ENCODE peak calls at places on chromosome 22, in four cellular contexts. P, K, I and G are unnamed samples.
A peak's percentile ranks its signal among the peaks of the same experiment; 100 is the strongest.

GRCh38 chr22:46410291-46410808 is 74.8 kb downstream of the TRMU start:
- DNase-seq in P (no peak), I (no peak), K (no peak), G (no peak)

GRCh38 chr22:23675502-23676415 is 15.1 kb upstream of the RGL4 start:
- DNase-seq in P (no peak), I (no peak), K (no peak), G (no peak)

GRCh38 chr22:21646608-21647590 is 4.8 kb downstream of the SDF2L1 start:
- DNase-seq in P (no peak), K (peak; percentile 78), I (peak; percentile 70), G (peak; percentile 43)

GRCh38 chr22:17638182-17638431 is 450 bp upstream of the BCL2L13 start:
- DNase-seq in P (peak; percentile 56), K (no peak), I (no peak), G (no peak)

GRCh38 chr22:21928048-21928447 is 24.6 kb downstream of the PPM1F start:
- DNase-seq in K (no peak), P (no peak), I (no peak), G (no peak)

GRCh38 chr22:35648066-35649025 is at the start of gene APOL6:
- DNase-seq in P (peak; percentile 48), I (peak; percentile 24), K (no peak), G (no peak)

GRCh38 chr22:49013707-49014106 is 814.0 kb downstream of the BRD1 start:
- DNase-seq in P (no peak), K (no peak), I (no peak), G (no peak)

GRCh38 chr22:25370322-25370721 is 150.9 kb downstream of the CRYBB2 start:
- DNase-seq in K (no peak), P (no peak), I (no peak), G (no peak)

GRCh38 chr22:46866591-46866990 is 104.1 kb downstream of the TBC1D22A start:
- DNase-seq in K (no peak), P (peak; percentile 83), I (no peak), G (no peak)

GRCh38 chr22:40668611-40669390 is 10.5 kb upstream of the MCHR1 start:
- DNase-seq in P (peak; percentile 65), K (no peak), I (no peak), G (no peak)

GRCh38 chr22:48173061-48173849 is 1410.8 kb downstream of the TBC1D22A start:
- DNase-seq in I (no peak), P (no peak), K (no peak), G (no peak)

GRCh38 chr22:49906071-49906798 is 12.0 kb downstream of the ALG12 start:
- DNase-seq in I (no peak), K (no peak), P (no peak), G (no peak)

GRCh38 chr22:29726104-29726503 is 6.3 kb downstream of the CABP7 start:
- DNase-seq in P (no peak), I (no peak), K (no peak), G (no peak)

GRCh38 chr22:33210129-33210784 is 152.1 kb upstream of the SYN3 start:
- DNase-seq in P (peak; percentile 46), K (peak; percentile 47), I (no peak), G (peak; percentile 11)

GRCh38 chr22:42945736-42946135 is 69.2 kb downstream of the PACSIN2 start:
- DNase-seq in I (no peak), K (no peak), P (no peak), G (no peak)

GRCh38 chr22:25623310-25623734 is 58.8 kb downstream of the GRK3 start:
- DNase-seq in K (no peak), I (no peak), P (no peak), G (no peak)

GRCh38 chr22:24751518-24751917 is 23.0 kb downstream of the PIWIL3 start:
- DNase-seq in P (no peak), I (no peak), K (no peak), G (no peak)

GRCh38 chr22:40636380-40637180 is at the start of gene MRTFA:
- DNase-seq in P (peak; percentile 88), I (peak; percentile 99), K (peak; percentile 100), G (peak; percentile 99)

DNA sequence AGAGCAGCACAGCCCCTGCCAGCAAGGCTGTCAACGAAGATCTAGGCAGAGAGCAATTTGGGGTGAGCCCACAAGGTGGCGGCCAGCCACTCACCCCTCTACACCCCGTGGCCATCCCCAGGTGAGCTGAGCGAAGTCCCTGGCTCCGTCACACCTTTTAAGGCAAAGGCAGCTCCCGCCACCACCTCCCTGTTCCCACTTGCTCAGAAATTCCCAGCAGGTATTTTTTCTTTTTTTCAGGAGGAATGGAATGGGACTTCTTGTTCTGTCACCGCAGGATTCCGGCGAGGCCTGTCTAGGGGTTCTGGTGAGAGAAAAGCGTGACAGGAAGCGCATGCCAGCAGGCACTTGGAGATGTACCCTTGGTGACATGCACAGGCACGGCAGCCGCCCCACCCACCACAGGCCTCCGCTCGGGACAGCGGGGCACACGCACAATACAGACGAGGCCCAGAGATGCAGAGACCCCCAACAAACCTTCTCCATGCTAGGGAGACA is 10.0 kb downstream of the RPL3 start:
- DNase-seq in I (no peak), P (peak; percentile 74), K (no peak), G (no peak)
- TF ChIP-seq CTCF in I (no peak), P (peak; percentile 43), K (no peak), G (peak; percentile 16)

GRCh38 chr22:44181912-44182590 is 1.3 kb downstream of the PARVG start:
- DNase-seq in P (no peak), K (no peak), I (no peak), G (no peak)
- TF ChIP-seq CTCF in P (no peak), K (no peak), I (no peak), G (no peak)

GRCh38 chr22:20038574-20038973 is 17.7 kb downstream of the TANGO2 start:
- DNase-seq in I (no peak), K (no peak), P (no peak), G (no peak)
- TF ChIP-seq CTCF in I (no peak), K (no peak), P (no peak), G (no peak)

GRCh38 chr22:37002633-37003032 is 16.6 kb downstream of the TST start:
- DNase-seq in K (no peak), I (no peak), P (no peak), G (no peak)

GRCh38 chr22:36999463-36999862 is 19.8 kb downstream of the TST start:
- DNase-seq in I (no peak), K (no peak), P (peak; percentile 41), G (no peak)

GRCh38 chr22:37001826-37002225 is 17.4 kb downstream of the TST start:
- DNase-seq in K (no peak), P (no peak), I (no peak), G (no peak)

GRCh38 chr22:37000676-37001534 is 18.3 kb downstream of the TST start:
- DNase-seq in P (no peak), K (no peak), I (no peak), G (no peak)

DNA sequence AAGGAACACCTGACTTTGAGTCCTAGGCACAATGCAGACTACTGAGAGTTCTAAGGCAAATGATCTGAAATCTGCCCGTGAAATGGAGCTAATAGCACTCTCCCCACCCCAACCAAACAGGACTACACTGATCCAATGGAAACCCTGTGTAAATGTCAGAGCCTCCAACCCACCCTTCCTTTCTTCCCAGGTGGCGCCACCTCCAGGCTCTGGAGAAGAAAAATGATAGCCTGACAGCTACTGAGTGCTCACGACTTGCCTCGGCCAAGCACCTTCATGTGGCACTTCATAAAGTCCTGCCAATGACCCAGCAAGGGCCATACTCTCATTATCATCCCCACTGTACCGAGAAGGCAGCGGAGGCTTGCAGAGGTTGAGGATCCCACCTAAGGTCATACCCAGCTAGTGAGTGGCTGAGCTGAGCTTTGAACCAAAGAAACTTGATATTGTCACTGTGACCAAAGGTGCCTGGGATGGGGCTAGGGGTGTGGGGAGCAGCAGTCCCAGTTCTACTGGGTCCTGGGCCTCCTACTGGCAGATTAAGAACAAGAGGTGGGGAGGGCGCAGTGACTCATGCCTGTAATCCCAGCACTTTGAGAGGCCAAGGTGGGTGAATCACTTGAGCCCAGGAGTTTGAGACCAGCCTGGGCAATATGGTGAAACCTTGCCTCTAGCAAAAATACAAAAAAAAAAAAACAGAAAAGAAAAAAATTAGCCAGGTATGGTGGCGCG is 20.5 kb downstream of the TST start:
- DNase-seq in P (peak; percentile 30), K (no peak), I (no peak), G (no peak)
- TF ChIP-seq CTCF in P (no peak), K (no peak), I (no peak), G (no peak)

GRCh38 chr22:44071760-44072159 is 47.7 kb downstream of the PARVB start:
- DNase-seq in P (no peak), K (no peak), I (no peak), G (no peak)
- TF ChIP-seq CTCF in P (no peak), K (no peak), I (no peak), G (no peak)

GRCh38 chr22:27422442-27422841 is 379.1 kb downstream of the MN1 start:
- DNase-seq in K (no peak), I (no peak), P (no peak), G (no peak)

GRCh38 chr22:27419473-27419872 is 382.1 kb downstream of the MN1 start:
- DNase-seq in I (no peak), K (no peak), P (no peak), G (no peak)

GRCh38 chr22:27420186-27420816 is 381.3 kb downstream of the MN1 start:
- DNase-seq in I (no peak), P (no peak), K (no peak), G (no peak)

GRCh38 chr22:27420817-27421361 is 380.7 kb downstream of the MN1 start:
- DNase-seq in I (no peak), K (no peak), P (peak; percentile 41), G (no peak)

GRCh38 chr22:27424319-27424718 is 377.2 kb downstream of the MN1 start:
- DNase-seq in I (no peak), P (no peak), K (no peak), G (no peak)
- TF ChIP-seq CTCF in I (no peak), P (no peak), K (no peak), G (no peak)

DNA sequence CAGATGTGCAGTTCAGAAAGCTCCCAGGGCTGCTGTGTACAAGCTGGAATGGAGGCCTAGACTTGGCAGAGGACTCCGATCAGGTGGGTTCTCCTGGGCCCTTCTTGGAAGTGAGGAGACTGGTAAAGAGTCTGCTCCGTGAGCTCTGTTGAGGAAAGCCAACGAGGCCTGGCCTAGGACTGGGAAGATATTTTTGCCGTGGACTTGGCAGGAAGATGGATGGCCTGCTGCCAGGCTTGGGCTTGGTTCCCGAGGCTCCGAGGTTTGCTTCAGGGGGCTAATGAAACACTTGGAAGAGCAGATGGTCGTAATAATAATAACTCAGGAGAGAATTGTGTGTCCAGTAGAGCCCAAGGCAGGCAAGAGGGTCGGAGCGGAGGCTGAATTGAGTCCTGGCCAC is 3.9 kb downstream of the GALR3 start:
- DNase-seq in K (no peak), I (no peak), P (no peak), G (no peak)
- TF ChIP-seq CTCF in K (no peak), I (no peak), P (no peak), G (no peak)